ENCODE peak calls at places on chromosome 13, in seven cellular contexts. O is IMR-90, W is H9, L is mesendoderm, I is mesenchymal stem cell, G is H1, M is trophoblast cell. Y is an unnamed sample.

GRCh38 chr13:112454648-112455334 is 78.6 kb downstream of the SPACA7 start:
- DNase-seq in G (no peak), M (no peak), W (peak), L (no peak), O (no peak), I (no peak), Y (no peak)

GRCh38 chr13:114110091-114110829 is 22.2 kb downstream of the RASA3 start:
- DNase-seq in M (no peak), W (peak), G (no peak), I (peak), O (no peak), L (peak), Y (no peak)

GRCh38 chr13:110361365-110361911 is 54.4 kb downstream of the COL4A2 start:
- DNase-seq in I (peak), M (peak), O (peak), W (no peak), L (no peak), G (no peak), Y (no peak)

GRCh38 chr13:21175656-21176194 is 627 bp downstream of the SKA3 start:
- DNase-seq in W (no peak), M (peak), L (peak), O (peak), G (no peak), I (no peak), Y (no peak)

GRCh38 chr13:102289606-102290005 is 112.2 kb downstream of the FGF14 start:
- DNase-seq in O (peak), W (no peak), I (no peak), L (no peak), M (no peak), G (no peak), Y (no peak)

GRCh38 chr13:47039106-47039505 is 142.3 kb upstream of the HTR2A start:
- DNase-seq in M (peak), O (peak), W (no peak), L (no peak), I (peak), G (no peak), Y (no peak)

GRCh38 chr13:78176880-78177279 is 258.2 kb upstream of the EDNRB start:
- DNase-seq in M (no peak), G (no peak), I (no peak), O (no peak), W (no peak), L (no peak), Y (no peak)

GRCh38 chr13:67143544-67144115 is 86.5 kb downstream of the PCDH9 start:
- DNase-seq in W (no peak), G (no peak), O (peak), L (no peak), I (peak), M (no peak), Y (no peak)

GRCh38 chr13:24165746-24166145 is 5.2 kb downstream of the SPATA13 start:
- DNase-seq in O (peak), W (no peak), M (no peak), G (no peak), I (peak), L (no peak), Y (no peak)

GRCh38 chr13:77832339-77833100 is 86.1 kb downstream of the EDNRB start:
- DNase-seq in W (no peak), M (no peak), L (no peak), O (peak), G (no peak), I (peak), Y (no peak)

GRCh38 chr13:113589251-113589960 is 4.9 kb downstream of the TFDP1 start:
- DNase-seq in G (no peak), O (no peak), L (no peak), W (no peak), M (no peak), I (no peak), Y (no peak)

GRCh38 chr13:113187905-113188595 is 20.4 kb downstream of the PCID2 start:
- DNase-seq in W (no peak), G (no peak), M (no peak), I (peak), L (no peak), O (peak), Y (no peak)

GRCh38 chr13:52706074-52706473 is 33.5 kb downstream of the CNMD start:
- DNase-seq in W (no peak), L (peak), G (no peak), M (no peak), O (no peak), I (no peak), Y (no peak)

GRCh38 chr13:50359779-50360178 is 344.5 kb downstream of the KCNRG start:
- DNase-seq in W (no peak), O (no peak), M (no peak), I (no peak), L (no peak), G (no peak), Y (no peak)

GRCh38 chr13:23357349-23357748 is 76.2 kb downstream of the SACS start:
- DNase-seq in W (no peak), I (no peak), L (no peak), O (no peak), M (no peak), G (no peak), Y (no peak)

GRCh38 chr13:21596722-21597121 is 7.2 kb downstream of the MICU2 start:
- DNase-seq in G (no peak), L (no peak), W (no peak), I (no peak), M (no peak), O (no peak), Y (no peak)

GRCh38 chr13:29707876-29708543 is 112.5 kb upstream of the SLC7A1 start:
- DNase-seq in W (peak), L (peak), M (peak), I (peak), G (peak), O (peak), Y (peak)

GRCh38 chr13:70950664-70951063 is 842.4 kb upstream of the KLHL1 start:
- DNase-seq in O (no peak), I (no peak), M (no peak), L (no peak), W (no peak), G (no peak), Y (no peak)

GRCh38 chr13:21522847-21523246 is 63.7 kb upstream of the ZDHHC20 start:
- DNase-seq in W (no peak), L (no peak), O (no peak), I (no peak), G (no peak), M (no peak), Y (no peak)

GRCh38 chr13:74134777-74135305 is 637 bp upstream of the KLF12 start:
- DNase-seq in O (no peak), L (peak), G (no peak), W (no peak), M (peak), I (no peak), Y (no peak)

GRCh38 chr13:96491103-96491502 is 401.2 kb downstream of the HS6ST3 start:
- DNase-seq in L (no peak), O (no peak), W (no peak), G (no peak), I (no peak), M (no peak), Y (no peak)

GRCh38 chr13:112579310-112579843 is 8.6 kb downstream of the TUBGCP3 start:
- DNase-seq in O (no peak), L (no peak), W (no peak), I (no peak), M (no peak), G (no peak), Y (no peak)

GRCh38 chr13:98301721-98302120 is 124.7 kb upstream of the RNF113B start:
- DNase-seq in W (no peak), I (peak), O (peak), M (no peak), G (no peak), L (no peak), Y (no peak)

GRCh38 chr13:50080158-50080855 is 65.1 kb downstream of the KCNRG start:
- DNase-seq in I (peak), W (no peak), G (no peak), L (peak), M (peak), O (peak), Y (peak)

GRCh38 chr13:90696254-90696653 is 651.2 kb upstream of the MIR17HG start:
- DNase-seq in G (no peak), W (no peak), O (peak), M (no peak), L (no peak), I (peak), Y (no peak)

GRCh38 chr13:114018461-114019055 is 44.7 kb upstream of the C13orf46 start:
- DNase-seq in G (no peak), I (no peak), M (no peak), W (no peak), L (no peak), O (no peak), Y (no peak)

GRCh38 chr13:71661921-71662320 is 205.1 kb downstream of the DACH1 start:
- DNase-seq in M (no peak), G (no peak), I (no peak), W (no peak), O (peak), L (no peak), Y (no peak)

GRCh38 chr13:100789481-100789880 is 114.9 kb upstream of the TMTC4 start:
- DNase-seq in G (no peak), L (no peak), W (no peak), O (no peak), I (peak), M (no peak), Y (no peak)

GRCh38 chr13:99542788-99543406 is 41.6 kb downstream of the TM9SF2 start:
- DNase-seq in L (no peak), I (no peak), G (no peak), O (no peak), W (no peak), M (no peak), Y (no peak)

GRCh38 chr13:45138282-45138681 is 18.0 kb downstream of the GTF2F2 start:
- DNase-seq in W (no peak), L (no peak), M (no peak), I (no peak), G (no peak), O (no peak), Y (no peak)

DNA sequence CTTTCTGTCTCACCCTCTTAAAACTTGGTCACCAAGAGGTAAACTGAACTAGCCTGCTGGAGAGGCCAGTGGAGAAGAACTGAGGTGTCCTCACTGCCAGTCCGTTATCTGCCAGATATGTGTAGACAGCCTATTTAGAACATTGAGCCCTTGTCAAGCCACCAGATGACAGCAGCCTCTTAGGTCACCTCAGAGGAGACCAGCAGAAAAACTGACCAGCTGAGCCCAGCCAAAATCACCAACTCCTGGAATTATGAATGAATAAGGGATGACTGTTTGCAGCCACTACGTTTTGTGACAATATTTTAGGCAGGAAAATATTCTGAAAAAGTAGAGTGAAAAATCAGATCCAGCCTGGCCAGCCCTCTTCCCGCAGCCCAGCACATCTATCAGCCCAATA is 513.9 kb downstream of the DCT start:
- DNase-seq in G (no peak), L (no peak), I (no peak), M (no peak), W (no peak), O (no peak), Y (no peak)
- H2BK120ac ChIP-seq in G (no peak), L (no peak), I (no peak), M (no peak), W (no peak), O (no peak), Y (no peak)

DNA sequence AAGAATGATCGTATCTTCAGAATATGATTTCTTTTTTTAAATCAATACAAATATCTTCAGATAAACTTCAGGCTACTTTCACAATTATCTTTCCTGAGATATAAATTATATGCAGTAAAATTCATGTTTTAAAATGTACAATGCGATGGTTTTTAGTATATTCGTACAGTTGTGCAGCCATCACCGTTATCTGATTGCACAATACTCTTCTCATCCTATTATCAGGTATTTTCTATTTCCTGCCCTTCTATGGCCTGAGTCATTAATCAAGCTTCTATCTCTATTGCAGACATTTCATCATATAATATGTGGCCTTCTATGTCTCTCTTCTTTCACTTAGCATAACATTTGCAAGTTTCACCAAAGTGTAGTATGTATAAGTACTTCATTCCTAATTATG is 1360.2 kb upstream of the SLC10A2 start:
- DNase-seq in M (no peak), G (no peak), I (no peak), O (no peak), L (no peak), W (no peak), Y (no peak)
- H2BK120ac ChIP-seq in M (no peak), G (no peak), I (no peak), O (no peak), L (no peak), W (no peak), Y (no peak)

DNA sequence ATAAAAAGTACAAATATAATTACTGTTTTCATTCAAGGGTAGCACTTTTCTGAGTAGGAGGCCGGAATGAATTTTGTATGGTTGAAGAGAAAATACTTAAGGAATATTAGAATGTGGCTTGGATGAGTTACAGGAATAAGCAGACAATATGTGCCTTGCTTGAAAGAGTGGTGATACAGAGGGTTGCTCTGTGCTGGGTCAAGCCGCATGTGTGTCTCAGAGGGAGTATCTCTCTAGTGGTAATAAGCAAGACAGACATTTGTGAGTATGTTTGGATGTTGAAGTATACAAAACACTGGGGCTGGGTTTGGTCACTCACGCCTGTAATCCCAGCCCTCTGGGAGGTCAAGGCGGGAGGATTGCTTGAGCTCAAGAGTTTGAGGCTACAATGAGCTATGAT is 103.9 kb downstream of the LMO7 start:
- DNase-seq in G (no peak), M (no peak), L (no peak), W (no peak), O (no peak), I (no peak), Y (no peak)
- H2BK120ac ChIP-seq in G (no peak), M (no peak), L (no peak), W (no peak), O (no peak), I (no peak), Y (no peak)

DNA sequence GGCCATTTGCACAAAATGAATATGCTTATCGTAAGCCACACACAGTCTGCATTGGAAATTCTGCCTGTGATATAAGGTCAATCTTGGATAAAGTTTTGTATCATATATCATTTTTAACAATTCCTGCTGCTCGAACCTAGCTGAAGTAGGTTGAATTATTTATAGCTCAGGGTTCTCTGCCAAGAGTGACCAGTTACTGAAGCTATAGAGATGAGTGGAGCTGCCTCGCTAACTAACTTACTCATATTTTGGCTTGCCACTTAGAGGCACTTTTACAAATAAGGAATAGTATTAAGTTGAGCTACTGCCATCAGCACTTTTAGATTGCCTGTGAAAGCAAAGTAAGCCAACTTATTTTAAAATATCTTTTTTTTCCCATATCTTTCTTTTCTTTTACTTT is 221.0 kb downstream of the RGCC start:
- DNase-seq in L (no peak), M (no peak), O (peak), W (no peak), G (no peak), I (no peak), Y (no peak)
- H2BK120ac ChIP-seq in L (no peak), M (no peak), O (no peak), W (no peak), G (no peak), I (no peak), Y (no peak)

GRCh38 chr13:42638101-42638500 is 64.1 kb downstream of the TNFSF11 start:
- DNase-seq in O (no peak), I (no peak), L (no peak), W (no peak), M (no peak), G (no peak), Y (no peak)
- H2BK120ac ChIP-seq in O (no peak), I (no peak), L (no peak), W (no peak), M (no peak), G (no peak), Y (no peak)

GRCh38 chr13:85383291-85383690 is 415.9 kb downstream of the SLITRK6 start:
- DNase-seq in M (no peak), L (no peak), O (no peak), W (no peak), G (no peak), I (no peak), Y (no peak)
- H2BK120ac ChIP-seq in M (no peak), L (no peak), O (no peak), W (no peak), G (no peak), I (no peak), Y (no peak)